ENCODE peak calls at places on chromosomes 4 and X, in ten cellular contexts. One of them, this sample, is unnamed.

GRCh38 chr4:172726001-172726423 is 442.6 kb upstream of the GALNT7 start:
- DNase-seq in WERI-Rb-1: no peak
- DNase-seq in tibial artery: no peak
- DNase-seq in Calu3: peak
- DNase-seq in IMR-90: no peak
- DNase-seq in dorsolateral prefrontal cortex: no peak
- DNase-seq in ovary: no peak
- DNase-seq in osteocyte: no peak
- DNase-seq in CD4-positive, alpha-beta T cell: no peak
- DNase-seq in left ventricle myocardium inferior: no peak
- DNase-seq in this sample: no peak

GRCh38 chr4:35836591-35836990 is 407.7 kb downstream of the ARAP2 start:
- DNase-seq in WERI-Rb-1: no peak
- DNase-seq in dorsolateral prefrontal cortex: no peak
- DNase-seq in left ventricle myocardium inferior: no peak
- DNase-seq in IMR-90: no peak
- DNase-seq in tibial artery: no peak
- DNase-seq in osteocyte: no peak
- DNase-seq in Calu3: no peak
- DNase-seq in ovary: no peak
- DNase-seq in CD4-positive, alpha-beta T cell: no peak
- DNase-seq in this sample: peak

GRCh38 chr4:5036239-5036638 is 15.0 kb upstream of the STK32B start:
- DNase-seq in IMR-90: peak
- DNase-seq in left ventricle myocardium inferior: no peak
- DNase-seq in dorsolateral prefrontal cortex: no peak
- DNase-seq in Calu3: no peak
- DNase-seq in tibial artery: no peak
- DNase-seq in CD4-positive, alpha-beta T cell: no peak
- DNase-seq in osteocyte: no peak
- DNase-seq in WERI-Rb-1: no peak
- DNase-seq in ovary: no peak
- DNase-seq in this sample: no peak

GRCh38 chr4:38529189-38530115 is 134.5 kb upstream of the KLF3 start:
- DNase-seq in left ventricle myocardium inferior: peak
- DNase-seq in osteocyte: no peak
- DNase-seq in WERI-Rb-1: no peak
- DNase-seq in IMR-90: no peak
- DNase-seq in ovary: no peak
- DNase-seq in tibial artery: no peak
- DNase-seq in dorsolateral prefrontal cortex: no peak
- DNase-seq in Calu3: peak
- DNase-seq in CD4-positive, alpha-beta T cell: peak
- DNase-seq in this sample: no peak

GRCh38 chr4:141002323-141002805 is 130.9 kb downstream of the RNF150 start:
- DNase-seq in tibial artery: no peak
- DNase-seq in dorsolateral prefrontal cortex: no peak
- DNase-seq in osteocyte: no peak
- DNase-seq in CD4-positive, alpha-beta T cell: no peak
- DNase-seq in left ventricle myocardium inferior: no peak
- DNase-seq in ovary: no peak
- DNase-seq in Calu3: no peak
- DNase-seq in IMR-90: peak
- DNase-seq in WERI-Rb-1: peak
- DNase-seq in this sample: no peak

GRCh38 chr4:80335554-80336358 is at the start of gene CFAP299:
- DNase-seq in ovary: peak
- DNase-seq in osteocyte: peak
- DNase-seq in CD4-positive, alpha-beta T cell: peak
- DNase-seq in left ventricle myocardium inferior: peak
- DNase-seq in Calu3: peak
- DNase-seq in IMR-90: peak
- DNase-seq in WERI-Rb-1: peak
- DNase-seq in dorsolateral prefrontal cortex: peak
- DNase-seq in tibial artery: peak
- DNase-seq in this sample: peak

GRCh38 chr4:15250021-15250441 is 177.8 kb upstream of the C1QTNF7 start:
- DNase-seq in Calu3: no peak
- DNase-seq in WERI-Rb-1: no peak
- DNase-seq in ovary: no peak
- DNase-seq in IMR-90: peak
- DNase-seq in osteocyte: no peak
- DNase-seq in left ventricle myocardium inferior: peak
- DNase-seq in tibial artery: no peak
- DNase-seq in dorsolateral prefrontal cortex: no peak
- DNase-seq in CD4-positive, alpha-beta T cell: no peak
- DNase-seq in this sample: no peak

GRCh38 chr4:118962540-118962939 is 73.9 kb downstream of the SYNPO2 start:
- DNase-seq in tibial artery: no peak
- DNase-seq in IMR-90: no peak
- DNase-seq in ovary: no peak
- DNase-seq in left ventricle myocardium inferior: no peak
- DNase-seq in CD4-positive, alpha-beta T cell: no peak
- DNase-seq in osteocyte: no peak
- DNase-seq in WERI-Rb-1: no peak
- DNase-seq in dorsolateral prefrontal cortex: no peak
- DNase-seq in Calu3: no peak
- DNase-seq in this sample: no peak

GRCh38 chr4:69095301-69095731 is 958 bp upstream of the UGT2B7 start:
- DNase-seq in left ventricle myocardium inferior: no peak
- DNase-seq in CD4-positive, alpha-beta T cell: no peak
- DNase-seq in IMR-90: peak
- DNase-seq in Calu3: no peak
- DNase-seq in tibial artery: no peak
- DNase-seq in ovary: no peak
- DNase-seq in osteocyte: no peak
- DNase-seq in dorsolateral prefrontal cortex: no peak
- DNase-seq in WERI-Rb-1: no peak
- DNase-seq in this sample: peak

GRCh38 chr4:152278172-152278504 is 257.8 kb downstream of the FBXW7 start:
- DNase-seq in WERI-Rb-1: no peak
- DNase-seq in Calu3: no peak
- DNase-seq in CD4-positive, alpha-beta T cell: no peak
- DNase-seq in tibial artery: no peak
- DNase-seq in dorsolateral prefrontal cortex: no peak
- DNase-seq in ovary: no peak
- DNase-seq in IMR-90: no peak
- DNase-seq in left ventricle myocardium inferior: no peak
- DNase-seq in osteocyte: no peak
- DNase-seq in this sample: no peak

GRCh38 chrX:2500091-2500680 is 590 bp downstream of the DHRSX start:
- DNase-seq in WERI-Rb-1: peak
- DNase-seq in Calu3: peak
- DNase-seq in tibial artery: peak
- DNase-seq in ovary: peak
- DNase-seq in left ventricle myocardium inferior: peak
- DNase-seq in osteocyte: no peak
- DNase-seq in IMR-90: peak
- DNase-seq in dorsolateral prefrontal cortex: no peak
- DNase-seq in CD4-positive, alpha-beta T cell: peak
- DNase-seq in this sample: peak

GRCh38 chrX:48611703-48612102 is 14.4 kb downstream of the WDR13 start:
- DNase-seq in Calu3: no peak
- DNase-seq in IMR-90: no peak
- DNase-seq in CD4-positive, alpha-beta T cell: no peak
- DNase-seq in dorsolateral prefrontal cortex: no peak
- DNase-seq in ovary: no peak
- DNase-seq in WERI-Rb-1: no peak
- DNase-seq in tibial artery: no peak
- DNase-seq in osteocyte: no peak
- DNase-seq in left ventricle myocardium inferior: no peak
- DNase-seq in this sample: no peak

GRCh38 chrX:104351173-104351769 is 96.5 kb upstream of the ESX1 start:
- DNase-seq in dorsolateral prefrontal cortex: no peak
- DNase-seq in IMR-90: peak
- DNase-seq in osteocyte: no peak
- DNase-seq in tibial artery: no peak
- DNase-seq in WERI-Rb-1: no peak
- DNase-seq in CD4-positive, alpha-beta T cell: no peak
- DNase-seq in Calu3: peak
- DNase-seq in ovary: no peak
- DNase-seq in left ventricle myocardium inferior: no peak
- DNase-seq in this sample: peak

GRCh38 chrX:1418901-1419544 is 27.1 kb upstream of the SLC25A6 start:
- DNase-seq in IMR-90: no peak
- DNase-seq in osteocyte: no peak
- DNase-seq in WERI-Rb-1: no peak
- DNase-seq in ovary: peak
- DNase-seq in Calu3: no peak
- DNase-seq in CD4-positive, alpha-beta T cell: no peak
- DNase-seq in dorsolateral prefrontal cortex: peak
- DNase-seq in left ventricle myocardium inferior: no peak
- DNase-seq in tibial artery: no peak
- DNase-seq in this sample: no peak

GRCh38 chr4:140069068-140069467 is 84.9 kb downstream of the MAML3 start:
- DNase-seq in ovary: no peak
- DNase-seq in tibial artery: peak
- DNase-seq in CD4-positive, alpha-beta T cell: no peak
- DNase-seq in Calu3: no peak
- DNase-seq in dorsolateral prefrontal cortex: no peak
- DNase-seq in IMR-90: peak
- DNase-seq in osteocyte: no peak
- DNase-seq in left ventricle myocardium inferior: peak
- DNase-seq in WERI-Rb-1: no peak
- DNase-seq in this sample: peak

GRCh38 chr4:110361921-110362320 is 114.0 kb upstream of the ENPEP start:
- DNase-seq in CD4-positive, alpha-beta T cell: no peak
- DNase-seq in tibial artery: no peak
- DNase-seq in ovary: no peak
- DNase-seq in osteocyte: no peak
- DNase-seq in WERI-Rb-1: no peak
- DNase-seq in left ventricle myocardium inferior: no peak
- DNase-seq in IMR-90: no peak
- DNase-seq in dorsolateral prefrontal cortex: no peak
- DNase-seq in Calu3: peak
- DNase-seq in this sample: peak

GRCh38 chrX:30949554-30949953 is 60.5 kb upstream of the TAB3 start:
- DNase-seq in dorsolateral prefrontal cortex: no peak
- DNase-seq in ovary: no peak
- DNase-seq in Calu3: peak
- DNase-seq in tibial artery: no peak
- DNase-seq in CD4-positive, alpha-beta T cell: no peak
- DNase-seq in WERI-Rb-1: peak
- DNase-seq in left ventricle myocardium inferior: no peak
- DNase-seq in osteocyte: no peak
- DNase-seq in IMR-90: no peak
- DNase-seq in this sample: no peak
- TF ChIP-seq CTCF in dorsolateral prefrontal cortex: no peak
- TF ChIP-seq CTCF in ovary: no peak
- TF ChIP-seq CTCF in Calu3: no peak
- TF ChIP-seq CTCF in tibial artery: no peak
- TF ChIP-seq CTCF in CD4-positive, alpha-beta T cell: no peak
- TF ChIP-seq CTCF in WERI-Rb-1: peak
- TF ChIP-seq CTCF in left ventricle myocardium inferior: no peak
- TF ChIP-seq CTCF in osteocyte: no peak
- TF ChIP-seq CTCF in IMR-90: no peak
- TF ChIP-seq CTCF in this sample: no peak

DNA sequence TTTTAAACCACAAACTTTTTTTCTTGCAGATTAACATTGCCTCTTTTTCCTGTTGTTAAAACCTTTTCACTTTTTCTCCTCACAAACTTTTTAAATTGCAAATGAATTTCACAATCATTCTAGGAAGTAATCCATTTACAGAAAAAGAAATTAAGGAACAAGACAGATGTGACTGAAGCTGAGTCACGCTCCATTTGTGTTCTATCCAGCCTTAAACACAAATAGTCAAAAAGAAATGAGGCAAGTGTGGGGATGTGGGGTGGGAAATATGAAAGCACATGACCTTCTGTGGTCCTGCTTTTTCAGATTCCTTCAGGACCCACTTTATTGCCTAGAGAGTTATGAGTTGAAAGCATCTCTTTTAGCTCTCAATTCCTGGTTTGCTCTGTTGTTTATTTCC is 197.0 kb downstream of the ADGRL3 start:
- DNase-seq in tibial artery: no peak
- DNase-seq in IMR-90: peak
- DNase-seq in ovary: no peak
- DNase-seq in WERI-Rb-1: no peak
- DNase-seq in left ventricle myocardium inferior: no peak
- DNase-seq in dorsolateral prefrontal cortex: no peak
- DNase-seq in CD4-positive, alpha-beta T cell: no peak
- DNase-seq in Calu3: no peak
- DNase-seq in osteocyte: no peak
- DNase-seq in this sample: peak
- TF ChIP-seq CTCF in tibial artery: no peak
- TF ChIP-seq CTCF in IMR-90: no peak
- TF ChIP-seq CTCF in ovary: no peak
- TF ChIP-seq CTCF in WERI-Rb-1: no peak
- TF ChIP-seq CTCF in left ventricle myocardium inferior: no peak
- TF ChIP-seq CTCF in dorsolateral prefrontal cortex: no peak
- TF ChIP-seq CTCF in CD4-positive, alpha-beta T cell: no peak
- TF ChIP-seq CTCF in Calu3: no peak
- TF ChIP-seq CTCF in osteocyte: no peak
- TF ChIP-seq CTCF in this sample: no peak

GRCh38 chrX:94524867-94525266 is 850.9 kb downstream of the FAM133A start:
- DNase-seq in osteocyte: no peak
- DNase-seq in CD4-positive, alpha-beta T cell: no peak
- DNase-seq in dorsolateral prefrontal cortex: no peak
- DNase-seq in tibial artery: no peak
- DNase-seq in ovary: no peak
- DNase-seq in WERI-Rb-1: no peak
- DNase-seq in Calu3: no peak
- DNase-seq in left ventricle myocardium inferior: no peak
- DNase-seq in IMR-90: no peak
- DNase-seq in this sample: peak
- TF ChIP-seq CTCF in osteocyte: no peak
- TF ChIP-seq CTCF in CD4-positive, alpha-beta T cell: no peak
- TF ChIP-seq CTCF in dorsolateral prefrontal cortex: no peak
- TF ChIP-seq CTCF in tibial artery: no peak
- TF ChIP-seq CTCF in ovary: no peak
- TF ChIP-seq CTCF in WERI-Rb-1: peak
- TF ChIP-seq CTCF in Calu3: no peak
- TF ChIP-seq CTCF in left ventricle myocardium inferior: no peak
- TF ChIP-seq CTCF in IMR-90: no peak
- TF ChIP-seq CTCF in this sample: peak

DNA sequence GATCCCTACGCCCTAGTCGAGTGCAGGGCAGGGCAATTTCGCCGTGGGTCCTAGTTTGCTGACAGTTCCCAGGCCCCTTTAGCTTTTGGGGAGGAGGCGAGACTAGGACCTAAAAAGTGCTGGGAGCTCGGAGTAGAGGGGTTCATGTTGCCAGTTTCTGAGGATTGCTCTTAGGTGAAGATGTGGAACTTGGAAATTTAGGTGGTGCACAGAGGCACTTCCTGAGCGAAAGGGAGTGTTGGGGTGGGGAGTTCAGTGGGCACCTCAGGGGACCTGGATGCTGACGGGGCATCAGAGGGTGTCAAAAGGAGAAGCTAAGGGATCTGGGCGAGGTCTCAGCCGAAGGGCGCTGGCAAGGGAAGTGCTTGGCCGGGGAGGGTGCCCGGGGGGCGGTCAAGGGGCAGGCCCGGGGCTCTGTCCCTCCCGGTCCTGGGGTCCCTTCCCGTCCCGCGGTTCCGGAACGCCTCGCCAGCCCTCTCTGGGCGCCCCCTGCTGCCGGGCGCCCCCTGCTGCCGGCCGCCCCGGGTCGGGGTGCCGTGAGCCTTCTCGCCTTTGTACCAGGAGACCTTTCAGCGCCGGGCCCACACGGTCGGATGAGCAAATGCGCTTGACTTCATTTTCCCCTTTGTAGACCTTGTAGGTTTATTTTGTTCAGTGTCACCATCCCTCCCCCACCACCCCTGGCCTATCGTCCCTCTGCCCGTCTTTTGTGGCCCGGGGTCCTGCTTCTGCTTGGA is 3.0 kb upstream of the PHOX2B start:
- DNase-seq in tibial artery: no peak
- DNase-seq in left ventricle myocardium inferior: no peak
- DNase-seq in WERI-Rb-1: no peak
- DNase-seq in CD4-positive, alpha-beta T cell: no peak
- DNase-seq in ovary: no peak
- DNase-seq in Calu3: no peak
- DNase-seq in osteocyte: no peak
- DNase-seq in dorsolateral prefrontal cortex: no peak
- DNase-seq in IMR-90: no peak
- DNase-seq in this sample: no peak
- TF ChIP-seq CTCF in tibial artery: no peak
- TF ChIP-seq CTCF in left ventricle myocardium inferior: peak
- TF ChIP-seq CTCF in WERI-Rb-1: no peak
- TF ChIP-seq CTCF in CD4-positive, alpha-beta T cell: no peak
- TF ChIP-seq CTCF in ovary: no peak
- TF ChIP-seq CTCF in Calu3: no peak
- TF ChIP-seq CTCF in osteocyte: no peak
- TF ChIP-seq CTCF in dorsolateral prefrontal cortex: no peak
- TF ChIP-seq CTCF in IMR-90: peak
- TF ChIP-seq CTCF in this sample: no peak

This sample was measured in MCF 10A.